ENCODE peak calls at places on chromosomes 11 and 22, in six cellular contexts. N is SK-N-SH, M is H1, Q is HepG2, K is K562, Y is GM12878. H is an unnamed sample.

GRCh38 chr11:115361025-115361424 is 143.2 kb downstream of the CADM1 start:
- DNase-seq in K (no peak), M (no peak), N (no peak), Q (no peak), Y (no peak), H (no peak)

GRCh38 chr11:94583885-94584500 is 16.8 kb downstream of the PIWIL4 start:
- DNase-seq in M (no peak), Y (peak; percentile 62), Q (no peak), N (no peak), K (no peak), H (no peak)

GRCh38 chr11:126357969-126358762 is 2.7 kb downstream of the ST3GAL4 start:
- DNase-seq in M (no peak), Y (no peak), Q (peak; percentile 28), K (no peak), N (no peak), H (no peak)

GRCh38 chr11:615453-616319 is at the start of gene IRF7:
- DNase-seq in N (peak; percentile 96), Q (no peak), Y (peak; percentile 89), M (no peak), K (peak; percentile 85), H (peak; percentile 78)

GRCh38 chr22:36406139-36406538 is 18.4 kb upstream of the MYH9 start:
- DNase-seq in K (no peak), Y (no peak), N (no peak), M (no peak), Q (no peak), H (no peak)

GRCh38 chr11:875769-876301 is 33.2 kb downstream of the TSPAN4 start:
- DNase-seq in M (no peak), Y (no peak), N (no peak), K (peak; percentile 89), Q (no peak), H (no peak)

GRCh38 chr22:28582806-28583205 is 96.8 kb downstream of the TTC28 start:
- DNase-seq in Q (no peak), K (no peak), Y (no peak), M (no peak), N (peak; percentile 45), H (no peak)

GRCh38 chr11:78465169-78465942 is 47.7 kb upstream of the GAB2 start:
- DNase-seq in N (no peak), K (no peak), Q (no peak), M (no peak), Y (peak; percentile 93), H (no peak)

GRCh38 chr11:11532574-11532973 is 89.2 kb downstream of the GALNT18 start:
- DNase-seq in K (no peak), Y (no peak), M (no peak), N (no peak), Q (no peak), H (no peak)

DNA sequence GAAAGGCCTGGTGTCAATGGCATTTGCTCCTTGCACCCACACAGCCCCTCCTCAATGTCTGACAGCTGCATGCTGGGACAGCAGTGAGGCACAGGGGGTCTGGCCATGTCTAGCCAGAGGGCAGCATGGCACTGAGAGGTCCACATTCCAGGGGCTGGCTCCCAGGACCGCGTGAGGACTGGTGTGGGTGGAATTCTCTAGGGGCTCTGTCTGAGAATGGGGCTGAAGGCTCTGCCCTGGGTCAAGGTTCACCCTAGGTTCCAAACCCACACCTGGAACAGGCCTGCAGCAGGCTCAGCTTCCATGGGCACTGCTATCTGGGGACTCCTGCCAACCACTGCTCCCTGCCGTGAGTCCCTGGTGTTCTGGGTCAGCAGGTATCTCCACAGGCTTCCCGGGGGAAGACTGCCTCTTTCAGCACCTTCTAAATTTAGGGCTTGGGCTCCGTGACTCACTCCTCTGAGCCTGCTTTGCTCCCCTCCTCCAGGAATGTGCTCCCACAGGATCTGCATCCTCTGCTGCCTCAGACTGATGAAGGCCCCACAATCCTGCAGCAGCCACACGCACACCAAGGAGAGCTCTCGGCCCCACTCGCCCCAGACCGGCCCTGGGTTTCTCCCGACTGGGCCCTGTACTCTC is 4.2 kb downstream of the STARD10 start:
- DNase-seq in Y (no peak), K (no peak), M (no peak), N (peak; percentile 40), Q (no peak), H (no peak)
- TF ChIP-seq GABPA in Y (no peak), K (no peak), M (no peak), N (no peak), Q (no peak), H (no peak)

GRCh38 chr11:79896258-79896657 is 455.4 kb upstream of the TENM4 start:
- DNase-seq in M (no peak), Q (no peak), K (no peak), Y (no peak), N (no peak), H (no peak)

GRCh38 chr11:79894111-79894510 is 453.3 kb upstream of the TENM4 start:
- DNase-seq in M (no peak), Y (no peak), K (no peak), Q (no peak), N (no peak), H (no peak)
- H3K4me3 ChIP-seq in M (no peak overlapping the region), Y (no peak overlapping the region), K (no peak overlapping the region), Q (no peak overlapping the region), N (no peak overlapping the region), H (no peak overlapping the region)

GRCh38 chr11:5449023-5449422 is at the start of gene OR51I2:
- DNase-seq in M (no peak), Y (no peak), K (no peak), Q (no peak), N (no peak), H (no peak)
- TF ChIP-seq GABPA in M (no peak), Y (no peak), K (no peak), Q (no peak), N (no peak), H (no peak)

GRCh38 chr11:118607401-118608267 is at the start of gene PHLDB1:
- DNase-seq in Q (peak; percentile 45), K (peak; percentile 79), N (peak; percentile 86), Y (no peak), M (no peak), H (peak; percentile 43)

GRCh38 chr11:118606844-118607228 is 579 bp upstream of the PHLDB1 start:
- DNase-seq in N (no peak), K (no peak), M (no peak), Q (no peak), Y (no peak), H (no peak)

GRCh38 chr11:118606157-118606843 is 1.1 kb upstream of the PHLDB1 start:
- DNase-seq in N (no peak), M (no peak), Y (no peak), K (no peak), Q (no peak), H (no peak)

GRCh38 chr11:118604566-118604965 is 2.8 kb upstream of the PHLDB1 start:
- DNase-seq in Q (no peak), Y (no peak), K (peak; percentile 40), N (no peak), M (no peak), H (no peak)

DNA sequence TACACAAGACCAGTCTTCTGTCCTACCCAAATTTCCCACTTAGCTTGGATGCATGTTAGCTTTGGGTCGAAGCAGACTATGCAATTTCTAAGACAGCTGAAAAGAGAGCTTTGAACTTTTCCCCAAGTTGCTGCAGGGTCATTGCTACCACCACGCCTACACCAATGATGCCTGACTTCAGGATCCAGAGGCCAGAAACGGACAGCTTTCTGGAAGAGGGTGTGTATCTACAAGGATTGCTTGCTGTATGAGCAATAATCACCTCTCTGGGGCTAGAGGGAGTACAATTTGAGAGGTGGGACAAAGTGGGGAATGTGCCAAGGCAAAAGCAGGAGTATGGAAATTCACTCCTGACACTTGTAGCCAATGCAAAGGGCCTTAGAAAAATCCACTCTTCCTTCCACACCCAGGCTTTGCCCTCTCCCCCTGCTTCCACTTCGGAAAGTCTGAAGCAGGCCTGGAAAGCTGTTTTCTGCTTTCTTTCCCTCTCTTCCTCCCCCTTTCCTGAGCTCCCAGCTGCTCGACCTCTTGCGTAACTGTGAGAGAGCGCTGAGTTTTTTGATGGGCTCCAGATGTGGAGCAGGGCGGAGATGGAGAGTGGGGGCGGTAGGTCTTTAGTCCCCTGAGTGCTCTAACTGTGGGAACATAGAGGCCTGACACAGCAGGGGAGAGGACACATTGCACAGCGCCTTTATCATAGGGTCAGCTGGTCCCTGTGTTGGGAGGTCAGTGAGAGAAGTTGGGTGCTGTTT is 2.1 kb upstream of the PHLDB1 start:
- DNase-seq in N (peak; percentile 78), Y (no peak), Q (peak; percentile 41), K (peak; percentile 72), M (no peak), H (peak; percentile 14)
- H3K4me3 ChIP-seq in N (no peak overlapping the region), Y (no peak overlapping the region), Q (no peak overlapping the region), K (no peak overlapping the region), M (no peak overlapping the region), H (no peak overlapping the region)

GRCh38 chr11:8242480-8243280 is 21.0 kb downstream of the LMO1 start:
- DNase-seq in M (no peak), N (peak; percentile 65), K (no peak), Q (no peak), Y (no peak), H (no peak)
- TF ChIP-seq GABPA in M (no peak), N (no peak), K (no peak), Q (no peak), Y (no peak), H (no peak)

GRCh38 chr11:75980031-75980430 is 165.0 kb downstream of the UVRAG start:
- DNase-seq in Y (no peak), K (no peak), Q (no peak), N (no peak), M (no peak), H (no peak)
- H3K4me3 ChIP-seq in Y (no peak overlapping the region), K (no peak overlapping the region), Q (peak overlapping the region; percentile 75), N (no peak overlapping the region), M (peak overlapping the region; percentile 44), H (no peak overlapping the region)

GRCh38 chr11:2892215-2893020 is 6.8 kb upstream of the CDKN1C start:
- DNase-seq in Q (no peak), M (peak; percentile 59), Y (no peak), K (peak; percentile 87), N (peak; percentile 92), H (peak; percentile 54)

GRCh38 chr11:2891291-2891690 is 5.7 kb upstream of the CDKN1C start:
- DNase-seq in Y (no peak), M (no peak), N (peak; percentile 67), Q (no peak), K (peak; percentile 62), H (no peak)

GRCh38 chr11:2889399-2890273 is 4.1 kb upstream of the CDKN1C start:
- DNase-seq in Y (no peak), K (no peak), N (no peak), M (no peak), Q (peak; percentile 32), H (no peak)

GRCh38 chr11:2891901-2892214 is 6.3 kb upstream of the CDKN1C start:
- DNase-seq in Y (no peak), N (no peak), Q (peak; percentile 30), K (no peak), M (no peak), H (no peak)

GRCh38 chr11:2890466-2891241 is 5.1 kb upstream of the CDKN1C start:
- DNase-seq in Y (no peak), Q (no peak), M (no peak), N (no peak), K (peak; percentile 87), H (no peak)
- TF ChIP-seq GABPA in Y (no peak), Q (no peak), M (no peak), N (no peak), K (peak; percentile 30), H (no peak)

H was measured in HL-60.